ENCODE peak calls at places on chromosomes 2 and 18, in six cellular contexts. R is heart right ventricle, Y is hippocampal formation, U is right cardiac atrium, L is head of caudate nucleus, Q is IMR-90. O is an unnamed sample.

GRCh38 chr18:74898965-74899364 is 301.3 kb downstream of the ZNF407 start:
- DNase-seq in U (no peak), R (no peak), Y (no peak), Q (peak; percentile 68), L (no peak), O (no peak)

GRCh38 chr18:52481116-52481515 is 141.1 kb downstream of the DCC start:
- DNase-seq in L (no peak), Q (no peak), Y (no peak), R (no peak), U (no peak), O (no peak)

GRCh38 chr18:13159579-13159978 is 59.0 kb upstream of the LDLRAD4 start:
- DNase-seq in U (no peak), Q (peak; percentile 73), Y (peak; percentile 58), R (no peak), L (no peak), O (no peak)

GRCh38 chr18:50508228-50508627 is 51.7 kb upstream of the MAPK4 start:
- DNase-seq in L (no peak), R (no peak), Y (no peak), Q (no peak), U (no peak), O (no peak)

GRCh38 chr2:10359246-10359645 is 56.5 kb downstream of the HPCAL1 start:
- DNase-seq in R (no peak), Q (no peak), U (no peak), Y (no peak), L (no peak), O (no peak)

GRCh38 chr2:24785704-24786321 is 7.4 kb downstream of the PTRHD1 start:
- DNase-seq in R (no peak), Y (no peak), L (no peak), U (no peak), Q (no peak), O (no peak)

GRCh38 chr2:241855245-241855887 is 3.3 kb downstream of the PDCD1 start:
- DNase-seq in R (peak; percentile 19), Q (no peak), U (peak; percentile 20), L (no peak), Y (no peak), O (no peak)

GRCh38 chr2:127025357-127026062 is 81.4 kb downstream of the BIN1 start:
- DNase-seq in R (peak; percentile 58), L (peak; percentile 92), U (peak; percentile 77), Y (peak; percentile 77), Q (peak; percentile 89), O (peak; percentile 33)

GRCh38 chr18:31510319-31510718 is 12.3 kb downstream of the DSG2 start:
- DNase-seq in R (no peak), Q (no peak), L (no peak), Y (no peak), U (no peak), O (no peak)